ENCODE peak calls at places on chromosomes 16 and 17, in nine cellular contexts. P is dorsolateral prefrontal cortex, O is GM12891, M is NCI-H460, C is COLO829, B is ELF-1, D is adipocyte, A is gastrocnemius medialis, Q is amniotic stem cell. I is an unnamed sample.

GRCh38 chr17:44310188-44310587 is 1.8 kb downstream of the RUNDC3A start:
- DNase-seq in A (no peak), M (no peak), P (no peak), B (no peak), Q (no peak), O (no peak), D (no peak), C (no peak), I (no peak)

GRCh38 chr16:80896778-80897177 is 92.4 kb upstream of the CDYL2 start:
- DNase-seq in M (no peak), C (no peak), D (no peak), A (no peak), P (no peak), B (no peak), Q (no peak), O (no peak), I (no peak)

GRCh38 chr17:5638596-5638995 is 54.3 kb upstream of the NLRP1 start:
- DNase-seq in A (no peak), D (no peak), C (no peak), O (no peak), Q (no peak), P (no peak), B (no peak), M (no peak), I (no peak)

GRCh38 chr17:40093580-40094201 is 6.7 kb downstream of the NR1D1 start:
- DNase-seq in A (peak; percentile 81), C (no peak), B (no peak), P (no peak), M (no peak), D (no peak), Q (no peak), O (no peak), I (no peak)

GRCh38 chr17:50934672-50935200 is 68.6 kb upstream of the TOB1 start:
- DNase-seq in M (no peak), D (no peak), B (no peak), O (no peak), C (no peak), A (no peak), P (peak; percentile 62), Q (no peak), I (peak; percentile 90)

GRCh38 chr17:4365628-4366311 is 705 bp downstream of the UBE2G1 start:
- DNase-seq in O (no peak), P (no peak), M (peak; percentile 3), D (peak; percentile 66), B (peak; percentile 75), C (no peak), Q (no peak), A (no peak), I (peak; percentile 79)

GRCh38 chr17:27295945-27296344 is 2.0 kb downstream of the WSB1 start:
- DNase-seq in Q (no peak), C (no peak), D (peak; percentile 32), M (no peak), P (no peak), O (no peak), A (no peak), B (peak; percentile 32), I (no peak)

GRCh38 chr17:69339937-69340336 is 13.0 kb upstream of the ABCA5 start:
- DNase-seq in O (no peak), A (peak; percentile 80), M (no peak), C (no peak), Q (no peak), B (no peak), P (no peak), D (no peak), I (no peak)

GRCh38 chr17:81961087-81961514 is at the start of gene NOTUM:
- DNase-seq in B (no peak), C (no peak), P (no peak), D (peak; percentile 67), A (no peak), M (no peak), Q (no peak), O (no peak), I (peak; percentile 68)

GRCh38 chr17:50206604-50207293 is 5.3 kb upstream of the COL1A1 start:
- DNase-seq in A (no peak), Q (no peak), B (peak; percentile 66), M (no peak), P (no peak), O (no peak), D (peak; percentile 88), C (no peak), I (peak; percentile 78)

GRCh38 chr17:4816826-4817225 is 9.9 kb downstream of the PLD2 start:
- DNase-seq in M (no peak), Q (no peak), O (no peak), C (no peak), P (no peak), A (no peak), B (no peak), D (no peak), I (no peak)

I was measured in NCI-H82.